ENCODE peak calls at places on chromosomes 12 and 14, in seven cellular contexts. One of them, this sample, is unnamed.

GRCh38 chr14:58824796-58825195 is 187.0 kb downstream of the DACT1 start:
- DNase-seq in trophoblast cell: peak
- DNase-seq in H1: no peak
- DNase-seq in IMR-90: no peak
- DNase-seq in mesendoderm: peak
- DNase-seq in neuronal stem cell: no peak
- DNase-seq in mesenchymal stem cell: no peak
- DNase-seq in this sample: no peak

GRCh38 chr12:90951418-90952110 is 3.4 kb downstream of the CCER1 start:
- DNase-seq in mesenchymal stem cell: no peak
- DNase-seq in neuronal stem cell: no peak
- DNase-seq in trophoblast cell: no peak
- DNase-seq in IMR-90: no peak
- DNase-seq in H1: no peak
- DNase-seq in mesendoderm: no peak
- DNase-seq in this sample: no peak

GRCh38 chr14:76948213-76948947 is 80.1 kb downstream of the IRF2BPL start:
- DNase-seq in IMR-90: no peak
- DNase-seq in mesendoderm: no peak
- DNase-seq in H1: no peak
- DNase-seq in trophoblast cell: no peak
- DNase-seq in mesenchymal stem cell: no peak
- DNase-seq in neuronal stem cell: no peak
- DNase-seq in this sample: no peak

GRCh38 chr12:105382771-105383632 is 52.5 kb downstream of the C12orf75 start:
- DNase-seq in neuronal stem cell: peak
- DNase-seq in mesendoderm: peak
- DNase-seq in H1: no peak
- DNase-seq in trophoblast cell: peak
- DNase-seq in mesenchymal stem cell: peak
- DNase-seq in IMR-90: peak
- DNase-seq in this sample: peak

GRCh38 chr12:45468751-45469615 is 253.1 kb downstream of the ANO6 start:
- DNase-seq in H1: no peak
- DNase-seq in mesendoderm: no peak
- DNase-seq in IMR-90: no peak
- DNase-seq in mesenchymal stem cell: no peak
- DNase-seq in neuronal stem cell: no peak
- DNase-seq in trophoblast cell: no peak
- DNase-seq in this sample: peak

GRCh38 chr14:21024668-21025373 is at the start of gene NDRG2:
- DNase-seq in H1: no peak
- DNase-seq in neuronal stem cell: peak
- DNase-seq in IMR-90: no peak
- DNase-seq in mesendoderm: peak
- DNase-seq in mesenchymal stem cell: peak
- DNase-seq in trophoblast cell: no peak
- DNase-seq in this sample: peak

GRCh38 chr12:103571286-103571685 is 15.8 kb upstream of the STAB2 start:
- DNase-seq in mesendoderm: peak
- DNase-seq in H1: no peak
- DNase-seq in neuronal stem cell: peak
- DNase-seq in trophoblast cell: peak
- DNase-seq in IMR-90: no peak
- DNase-seq in mesenchymal stem cell: no peak
- DNase-seq in this sample: peak

GRCh38 chr14:40394634-40395340 is 962.6 kb upstream of the FBXO33 start:
- DNase-seq in mesendoderm: no peak
- DNase-seq in IMR-90: no peak
- DNase-seq in trophoblast cell: no peak
- DNase-seq in neuronal stem cell: no peak
- DNase-seq in H1: no peak
- DNase-seq in mesenchymal stem cell: peak
- DNase-seq in this sample: no peak

GRCh38 chr12:56299308-56299852 is 750 bp downstream of the CS start:
- DNase-seq in IMR-90: peak
- DNase-seq in H1: no peak
- DNase-seq in mesendoderm: peak
- DNase-seq in neuronal stem cell: no peak
- DNase-seq in mesenchymal stem cell: no peak
- DNase-seq in trophoblast cell: no peak
- DNase-seq in this sample: no peak

GRCh38 chr12:48861111-48861510 is 4.6 kb downstream of the RND1 start:
- DNase-seq in H1: no peak
- DNase-seq in IMR-90: no peak
- DNase-seq in trophoblast cell: no peak
- DNase-seq in mesendoderm: no peak
- DNase-seq in mesenchymal stem cell: no peak
- DNase-seq in neuronal stem cell: no peak
- DNase-seq in this sample: no peak

GRCh38 chr14:22559041-22559440 is 30.0 kb downstream of the DAD1 start:
- DNase-seq in IMR-90: no peak
- DNase-seq in H1: no peak
- DNase-seq in trophoblast cell: no peak
- DNase-seq in mesendoderm: no peak
- DNase-seq in mesenchymal stem cell: no peak
- DNase-seq in neuronal stem cell: no peak
- DNase-seq in this sample: no peak

GRCh38 chr12:92562063-92562734 is 140.6 kb upstream of the PLEKHG7 start:
- DNase-seq in H1: no peak
- DNase-seq in mesendoderm: no peak
- DNase-seq in IMR-90: no peak
- DNase-seq in trophoblast cell: no peak
- DNase-seq in neuronal stem cell: no peak
- DNase-seq in mesenchymal stem cell: no peak
- DNase-seq in this sample: no peak

GRCh38 chr14:34237098-34237497 is 224.9 kb downstream of the SPTSSA start:
- DNase-seq in trophoblast cell: no peak
- DNase-seq in neuronal stem cell: no peak
- DNase-seq in IMR-90: no peak
- DNase-seq in H1: no peak
- DNase-seq in mesenchymal stem cell: peak
- DNase-seq in mesendoderm: no peak
- DNase-seq in this sample: no peak

GRCh38 chr14:45198551-45198950 is 54.5 kb downstream of the MIS18BP1 start:
- DNase-seq in IMR-90: peak
- DNase-seq in mesenchymal stem cell: no peak
- DNase-seq in neuronal stem cell: no peak
- DNase-seq in mesendoderm: no peak
- DNase-seq in trophoblast cell: no peak
- DNase-seq in H1: no peak
- DNase-seq in this sample: no peak

GRCh38 chr14:63686926-63687325 is 40.9 kb downstream of the SGPP1 start:
- DNase-seq in mesendoderm: peak
- DNase-seq in trophoblast cell: peak
- DNase-seq in H1: no peak
- DNase-seq in mesenchymal stem cell: no peak
- DNase-seq in IMR-90: no peak
- DNase-seq in neuronal stem cell: no peak
- DNase-seq in this sample: no peak

GRCh38 chr12:108728820-108729611 is 2.3 kb downstream of the CORO1C start:
- DNase-seq in mesendoderm: no peak
- DNase-seq in mesenchymal stem cell: no peak
- DNase-seq in IMR-90: peak
- DNase-seq in neuronal stem cell: no peak
- DNase-seq in trophoblast cell: no peak
- DNase-seq in H1: no peak
- DNase-seq in this sample: no peak

GRCh38 chr12:105204916-105205315 is 31.1 kb downstream of the APPL2 start:
- DNase-seq in neuronal stem cell: no peak
- DNase-seq in mesenchymal stem cell: peak
- DNase-seq in mesendoderm: no peak
- DNase-seq in H1: no peak
- DNase-seq in IMR-90: peak
- DNase-seq in trophoblast cell: no peak
- DNase-seq in this sample: no peak

GRCh38 chr14:68458840-68459469 is 333.9 kb downstream of the ZFP36L1 start:
- DNase-seq in mesendoderm: peak
- DNase-seq in mesenchymal stem cell: peak
- DNase-seq in IMR-90: peak
- DNase-seq in H1: no peak
- DNase-seq in neuronal stem cell: no peak
- DNase-seq in trophoblast cell: peak
- DNase-seq in this sample: peak

GRCh38 chr14:98700748-98701147 is 571.2 kb downstream of the BCL11B start:
- DNase-seq in IMR-90: no peak
- DNase-seq in trophoblast cell: no peak
- DNase-seq in H1: no peak
- DNase-seq in mesenchymal stem cell: no peak
- DNase-seq in mesendoderm: peak
- DNase-seq in neuronal stem cell: no peak
- DNase-seq in this sample: no peak

GRCh38 chr14:28012629-28013415 is 753.8 kb upstream of the FOXG1 start:
- DNase-seq in IMR-90: no peak
- DNase-seq in trophoblast cell: no peak
- DNase-seq in neuronal stem cell: no peak
- DNase-seq in H1: no peak
- DNase-seq in mesendoderm: peak
- DNase-seq in mesenchymal stem cell: no peak
- DNase-seq in this sample: peak

GRCh38 chr12:1613860-1614259 is 15.2 kb upstream of the WNT5B start:
- DNase-seq in IMR-90: no peak
- DNase-seq in trophoblast cell: no peak
- DNase-seq in neuronal stem cell: no peak
- DNase-seq in H1: no peak
- DNase-seq in mesenchymal stem cell: no peak
- DNase-seq in mesendoderm: peak
- DNase-seq in this sample: no peak

GRCh38 chr12:53324113-53324778 is 2.8 kb upstream of the AAAS start:
- DNase-seq in mesendoderm: no peak
- DNase-seq in neuronal stem cell: no peak
- DNase-seq in H1: no peak
- DNase-seq in trophoblast cell: no peak
- DNase-seq in IMR-90: no peak
- DNase-seq in mesenchymal stem cell: peak
- DNase-seq in this sample: peak

GRCh38 chr12:118359541-118359915 is 13.2 kb downstream of the TAOK3 start:
- DNase-seq in IMR-90: no peak
- DNase-seq in mesenchymal stem cell: no peak
- DNase-seq in neuronal stem cell: no peak
- DNase-seq in trophoblast cell: no peak
- DNase-seq in H1: no peak
- DNase-seq in mesendoderm: no peak
- DNase-seq in this sample: no peak

GRCh38 chr12:62787606-62788005 is 147.3 kb downstream of the PPM1H start:
- DNase-seq in trophoblast cell: no peak
- DNase-seq in neuronal stem cell: no peak
- DNase-seq in mesendoderm: no peak
- DNase-seq in IMR-90: no peak
- DNase-seq in mesenchymal stem cell: no peak
- DNase-seq in H1: no peak
- DNase-seq in this sample: no peak
- H4K8ac ChIP-seq in trophoblast cell: no peak
- H4K8ac ChIP-seq in neuronal stem cell: no peak
- H4K8ac ChIP-seq in mesendoderm: no peak
- H4K8ac ChIP-seq in IMR-90: no peak
- H4K8ac ChIP-seq in mesenchymal stem cell: no peak
- H4K8ac ChIP-seq in H1: no peak
- H4K8ac ChIP-seq in this sample: no peak

GRCh38 chr14:38079268-38079667 is 128.4 kb upstream of the SSTR1 start:
- DNase-seq in trophoblast cell: no peak
- DNase-seq in H1: no peak
- DNase-seq in mesendoderm: no peak
- DNase-seq in neuronal stem cell: no peak
- DNase-seq in mesenchymal stem cell: peak
- DNase-seq in IMR-90: peak
- DNase-seq in this sample: no peak

GRCh38 chr14:38080696-38081095 is 127.0 kb upstream of the SSTR1 start:
- DNase-seq in IMR-90: no peak
- DNase-seq in neuronal stem cell: no peak
- DNase-seq in mesendoderm: no peak
- DNase-seq in trophoblast cell: no peak
- DNase-seq in H1: no peak
- DNase-seq in mesenchymal stem cell: no peak
- DNase-seq in this sample: no peak

GRCh38 chr14:38078393-38078792 is 129.3 kb upstream of the SSTR1 start:
- DNase-seq in trophoblast cell: no peak
- DNase-seq in H1: no peak
- DNase-seq in neuronal stem cell: no peak
- DNase-seq in mesenchymal stem cell: no peak
- DNase-seq in IMR-90: no peak
- DNase-seq in mesendoderm: no peak
- DNase-seq in this sample: no peak

GRCh38 chr14:38074754-38075153 is 132.9 kb upstream of the SSTR1 start:
- DNase-seq in mesenchymal stem cell: no peak
- DNase-seq in mesendoderm: no peak
- DNase-seq in IMR-90: no peak
- DNase-seq in neuronal stem cell: no peak
- DNase-seq in trophoblast cell: no peak
- DNase-seq in H1: no peak
- DNase-seq in this sample: no peak

GRCh38 chr14:38079886-38080285 is 127.8 kb upstream of the SSTR1 start:
- DNase-seq in mesendoderm: no peak
- DNase-seq in trophoblast cell: no peak
- DNase-seq in IMR-90: no peak
- DNase-seq in neuronal stem cell: no peak
- DNase-seq in mesenchymal stem cell: no peak
- DNase-seq in H1: no peak
- DNase-seq in this sample: no peak
- H4K8ac ChIP-seq in mesendoderm: no peak
- H4K8ac ChIP-seq in trophoblast cell: no peak
- H4K8ac ChIP-seq in IMR-90: no peak
- H4K8ac ChIP-seq in neuronal stem cell: no peak
- H4K8ac ChIP-seq in mesenchymal stem cell: no peak
- H4K8ac ChIP-seq in H1: no peak
- H4K8ac ChIP-seq in this sample: no peak

DNA sequence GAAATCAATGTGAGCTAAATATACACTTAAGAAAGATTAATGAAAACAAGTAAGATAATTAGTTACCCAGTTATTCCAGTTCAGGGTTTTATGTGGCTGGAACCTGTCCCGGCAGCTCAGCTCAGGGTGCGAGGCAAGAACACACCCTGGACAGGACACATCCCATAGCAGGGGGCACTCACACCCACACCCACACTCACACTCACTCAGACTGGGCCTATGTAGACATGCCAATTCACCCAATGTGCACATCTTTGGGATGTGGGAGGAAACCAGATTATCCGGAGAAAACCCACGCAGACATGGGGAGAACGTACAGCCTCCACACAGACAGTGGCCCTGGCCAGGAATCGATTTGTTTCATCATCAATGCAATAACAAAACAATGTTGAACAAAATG is 66.0 kb upstream of the TMCC3 start:
- DNase-seq in mesenchymal stem cell: no peak
- DNase-seq in IMR-90: no peak
- DNase-seq in trophoblast cell: no peak
- DNase-seq in mesendoderm: no peak
- DNase-seq in H1: no peak
- DNase-seq in neuronal stem cell: no peak
- DNase-seq in this sample: no peak
- H4K8ac ChIP-seq in mesenchymal stem cell: no peak
- H4K8ac ChIP-seq in IMR-90: no peak
- H4K8ac ChIP-seq in trophoblast cell: no peak
- H4K8ac ChIP-seq in mesendoderm: no peak
- H4K8ac ChIP-seq in H1: no peak
- H4K8ac ChIP-seq in neuronal stem cell: no peak
- H4K8ac ChIP-seq in this sample: no peak

DNA sequence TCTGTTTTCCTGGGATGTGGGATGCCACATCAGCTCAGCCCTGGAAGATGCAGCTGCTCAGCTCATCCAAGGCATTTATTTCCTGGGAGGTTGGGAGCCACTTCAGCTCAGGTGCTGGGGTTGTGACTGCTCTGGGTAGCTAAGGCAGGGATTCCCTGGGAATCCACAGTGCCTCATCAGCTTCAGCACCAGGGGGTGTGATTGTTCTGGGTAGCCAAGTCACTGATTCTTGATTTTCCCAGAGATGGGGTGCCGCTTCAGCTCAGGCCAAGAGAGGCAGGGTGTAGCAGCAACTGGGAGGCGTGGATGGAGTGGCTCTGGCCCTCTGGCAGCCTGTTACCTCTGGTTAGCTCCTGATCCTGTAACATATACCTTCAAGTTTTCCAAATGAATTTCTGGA is 81.3 kb upstream of the PRMT8 start:
- DNase-seq in neuronal stem cell: no peak
- DNase-seq in H1: no peak
- DNase-seq in IMR-90: no peak
- DNase-seq in trophoblast cell: no peak
- DNase-seq in mesendoderm: no peak
- DNase-seq in mesenchymal stem cell: no peak
- DNase-seq in this sample: no peak
- H4K8ac ChIP-seq in neuronal stem cell: no peak
- H4K8ac ChIP-seq in H1: no peak
- H4K8ac ChIP-seq in IMR-90: no peak
- H4K8ac ChIP-seq in trophoblast cell: no peak
- H4K8ac ChIP-seq in mesendoderm: no peak
- H4K8ac ChIP-seq in mesenchymal stem cell: no peak
- H4K8ac ChIP-seq in this sample: no peak

This sample was measured in H9.